ENCODE peak calls at places on chromosomes 11 and 22, in four cellular contexts. S is HT-29, Q is GM18507, U is NCI-H2171 treated with DMSO at 0.1 percent for 48 hours. L is an unnamed sample.

GRCh38 chr22:43377486-43377995 is 34.3 kb upstream of the MPPED1 start:
- DNase-seq in S (no peak), U (no peak), Q (no peak), L (no peak)

GRCh38 chr11:134662629-134663360 is 250.8 kb upstream of the B3GAT1 start:
- DNase-seq in U (no peak), S (no peak), Q (no peak), L (no peak)

GRCh38 chr22:36136988-36137387 is 23.6 kb downstream of the APOL3 start:
- DNase-seq in Q (no peak), U (no peak), S (no peak), L (no peak)

GRCh38 chr11:8262552-8263108 is 1.0 kb downstream of the LMO1 start:
- DNase-seq in Q (no peak), U (peak; percentile 40), S (no peak), L (no peak)

GRCh38 chr22:50316114-50317065 is 8.9 kb upstream of the PLXNB2 start:
- DNase-seq in Q (no peak), U (no peak), S (no peak), L (no peak)

GRCh38 chr11:11448626-11449025 is 95.6 kb upstream of the CSNK2A3 start:
- DNase-seq in Q (no peak), S (no peak), U (no peak), L (no peak)

GRCh38 chr11:8242480-8243280 is 21.0 kb downstream of the LMO1 start:
- DNase-seq in Q (no peak), U (peak; percentile 82), S (no peak), L (no peak)

GRCh38 chr11:9138612-9139579 is 47.5 kb upstream of the SCUBE2 start:
- DNase-seq in U (peak; percentile 80), Q (no peak), S (peak; percentile 87), L (peak; percentile 47)

GRCh38 chr11:117565709-117566108 is 231.3 kb downstream of the DSCAML1 start:
- DNase-seq in Q (no peak), S (no peak), U (no peak), L (no peak)

GRCh38 chr11:88292156-88292844 is 45.2 kb downstream of the CTSC start:
- DNase-seq in Q (no peak), S (peak; percentile 72), U (peak; percentile 35), L (peak; percentile 6)

GRCh38 chr22:41140365-41140957 is 48.1 kb downstream of the EP300 start:
- DNase-seq in U (no peak), Q (no peak), S (no peak), L (no peak)

GRCh38 chr11:127071606-127072005 is 71.0 kb upstream of the KIRREL3 start:
- DNase-seq in U (no peak), S (no peak), Q (no peak), L (no peak)

GRCh38 chr22:29994941-29995340 is 85.3 kb upstream of the HORMAD2 start:
- DNase-seq in S (peak; percentile 36), Q (no peak), U (no peak), L (peak; percentile 40)

GRCh38 chr11:126104420-126104819 is 41.8 kb upstream of the CDON start:
- DNase-seq in U (peak; percentile 62), S (no peak), Q (no peak), L (no peak)

GRCh38 chr11:65811764-65812475 is 21.8 kb upstream of the SNX32 start:
- DNase-seq in S (no peak), Q (no peak), U (peak; percentile 79), L (no peak)

GRCh38 chr22:45007946-45008852 is 1.6 kb downstream of the PHF21B start:
- DNase-seq in U (peak; percentile 57), Q (no peak), S (no peak), L (no peak)

GRCh38 chr11:104625246-104625645 is 273.0 kb downstream of the CASP12 start:
- DNase-seq in S (no peak), Q (no peak), U (no peak), L (no peak)

GRCh38 chr11:110374921-110375320 is 54.8 kb upstream of the FDX1 start:
- DNase-seq in S (no peak), U (peak; percentile 63), Q (no peak), L (no peak)

GRCh38 chr11:45847908-45848316 is 637 bp downstream of the CRY2 start:
- DNase-seq in S (peak; percentile 69), Q (no peak), U (peak; percentile 42), L (peak; percentile 41)

GRCh38 chr11:110990316-110990715 is 255.2 kb upstream of the POU2AF2 start:
- DNase-seq in U (no peak), S (no peak), Q (no peak), L (no peak)

GRCh38 chr11:116499396-116500001 is 273.3 kb downstream of the BUD13 start:
- DNase-seq in Q (peak; percentile 39), S (peak; percentile 90), U (peak; percentile 26), L (peak; percentile 78)

GRCh38 chr11:111996129-111996528 is 29.1 kb upstream of the DLAT start:
- DNase-seq in Q (no peak), S (no peak), U (no peak), L (no peak)

GRCh38 chr11:33500865-33501479 is 199.7 kb downstream of the C11orf91 start:
- DNase-seq in Q (no peak), S (peak; percentile 69), U (no peak), L (peak; percentile 9)

GRCh38 chr11:60315866-60316265 is 11.2 kb upstream of the MS4A6E start:
- DNase-seq in Q (no peak), U (no peak), S (no peak), L (no peak)

GRCh38 chr11:18492888-18493287 is 33.9 kb downstream of the TSG101 start:
- DNase-seq in U (no peak), S (peak; percentile 20), Q (no peak), L (no peak)

GRCh38 chr22:18119409-18120110 is 9.0 kb downstream of the TUBA8 start:
- DNase-seq in S (no peak), Q (no peak), U (no peak), L (no peak)

GRCh38 chr11:15507592-15507991 is 392.9 kb downstream of the INSC start:
- DNase-seq in U (peak; percentile 13), Q (no peak), S (peak; percentile 96), L (no peak)

GRCh38 chr11:69013009-69013951 is at the start of gene MRGPRF:
- DNase-seq in U (peak; percentile 50), Q (no peak), S (no peak), L (no peak)